ENCODE peak calls at places on chromosome 17, in five cellular contexts. X is suprapubic skin; H is non-pigmented ciliary epithelial cell; N is stimulated activated naive CD8-positive, alpha-beta T cell treated with anti-CD3 and anti-CD28 coated beads, Interleukin-15, amount 100 ng/mL, for 72 hours; L is T-cell. S is an unnamed sample.

GRCh38 chr17:82913304-82914043 is 73.7 kb upstream of the ZNF750 start:
- DNase-seq in L (no peak), H (no peak), N (no peak), X (no peak), S (no peak)

GRCh38 chr17:69326302-69327059 is 452 bp downstream of the ABCA5 start:
- DNase-seq in H (no peak), X (no peak), L (peak), N (no peak), S (no peak)

GRCh38 chr17:65515959-65516948 is 45.2 kb downstream of the AXIN2 start:
- DNase-seq in H (no peak), X (peak), L (no peak), N (no peak), S (no peak)

GRCh38 chr17:8289103-8289397 is 580 bp downstream of the RANGRF start:
- DNase-seq in X (no peak), H (no peak), L (no peak), N (no peak), S (no peak)

GRCh38 chr17:60902399-60902798 is 224.7 kb downstream of the BCAS3 start:
- DNase-seq in H (no peak), X (no peak), L (no peak), N (no peak), S (no peak)

GRCh38 chr17:41768682-41769288 is 17.7 kb downstream of the JUP start:
- DNase-seq in H (no peak), X (no peak), L (no peak), N (no peak), S (no peak)

GRCh38 chr17:83096401-83097220 is 17.2 kb downstream of the METRNL start:
- DNase-seq in N (no peak), L (no peak), H (no peak), X (no peak), S (no peak)

GRCh38 chr17:64621772-64622171 is 40.3 kb downstream of the SMURF2 start:
- DNase-seq in L (no peak), H (no peak), N (no peak), X (no peak), S (no peak)

GRCh38 chr17:82974136-82974952 is 105.1 kb upstream of the METRNL start:
- DNase-seq in H (no peak), N (no peak), L (no peak), X (no peak), S (no peak)

GRCh38 chr17:18187816-18188761 is 4.5 kb downstream of the ALKBH5 start:
- DNase-seq in X (no peak), L (no peak), N (peak), H (no peak), S (no peak)

GRCh38 chr17:4940625-4941021 is 555 bp downstream of the RNF167 start:
- DNase-seq in X (no peak), L (peak), H (no peak), N (peak), S (peak)

S was measured in GDM1.